ENCODE peak calls at places on chromosomes 13 and 19, in five cellular contexts. Q is PC-9, J is lower lobe of right lung, E is pancreas, O is cardiac muscle cell. C is an unnamed sample.

GRCh38 chr13:36840718-36841250 is 21.8 kb downstream of the RFXAP start:
- DNase-seq in Q (no peak), E (no peak), O (no peak), J (no peak), C (no peak)

GRCh38 chr19:35040826-35041547 is 534 bp upstream of the HPN start:
- DNase-seq in Q (no peak), J (peak; percentile 93), E (peak; percentile 94), O (peak; percentile 86), C (peak; percentile 83)

GRCh38 chr19:4151623-4152022 is 1.8 kb upstream of the CREB3L3 start:
- DNase-seq in J (no peak), O (no peak), Q (no peak), E (no peak), C (no peak)

GRCh38 chr19:5292843-5293606 is 47.6 kb downstream of the PTPRS start:
- DNase-seq in O (peak; percentile 88), E (peak; percentile 73), J (peak; percentile 54), Q (no peak), C (peak; percentile 61)

GRCh38 chr13:90696254-90696653 is 651.2 kb upstream of the MIR17HG start:
- DNase-seq in J (no peak), E (no peak), Q (no peak), O (no peak), C (no peak)

GRCh38 chr19:47231215-47232054 is 436 bp upstream of the BBC3 start:
- DNase-seq in Q (peak; percentile 64), O (peak; percentile 88), J (peak; percentile 94), E (peak; percentile 91), C (peak; percentile 89)

GRCh38 chr19:30593358-30593757 is 221.2 kb downstream of the ZNF536 start:
- DNase-seq in J (no peak), O (no peak), E (no peak), Q (no peak), C (no peak)

GRCh38 chr19:19021115-19021514 is 12.2 kb downstream of the SUGP2 start:
- DNase-seq in Q (no peak), O (no peak), J (no peak), E (no peak), C (no peak)

GRCh38 chr19:34256835-34257558 is 2.6 kb downstream of the GARRE1 start:
- DNase-seq in Q (no peak), E (no peak), J (no peak), O (no peak), C (no peak)

GRCh38 chr19:10120538-10121198 is 969 bp upstream of the EIF3G start:
- DNase-seq in J (no peak), Q (peak; percentile 44), E (no peak), O (no peak), C (no peak)

GRCh38 chr19:485583-486236 is 10.6 kb upstream of the MADCAM1 start:
- DNase-seq in Q (peak; percentile 58), O (no peak), E (peak; percentile 54), J (no peak), C (peak; percentile 84)

GRCh38 chr13:20263393-20264044 is 31.4 kb upstream of the GJB6 start:
- DNase-seq in E (no peak), O (no peak), J (no peak), Q (no peak), C (no peak)

GRCh38 chr19:35211545-35212230 is 16.9 kb downstream of the FAM187B start:
- DNase-seq in O (no peak), J (peak; percentile 70), E (no peak), Q (no peak), C (no peak)

GRCh38 chr13:79237981-79238380 is 168.1 kb downstream of the RBM26 start:
- DNase-seq in E (no peak), Q (peak; percentile 36), O (no peak), J (no peak), C (no peak)

GRCh38 chr13:98476538-98476966 is 100.4 kb downstream of the STK24 start:
- DNase-seq in E (peak; percentile 49), O (no peak), J (peak; percentile 71), Q (peak; percentile 95), C (no peak)

GRCh38 chr13:97030705-97031452 is 36.6 kb upstream of the OXGR1 start:
- DNase-seq in O (peak; percentile 36), J (no peak), E (no peak), Q (peak; percentile 66), C (no peak)
- TF ChIP-seq CTCF in O (peak; percentile 39), J (no peak), E (no peak), Q (peak; percentile 57), C (peak; percentile 43)

GRCh38 chr13:33494596-33495214 is 209.2 kb upstream of the STARD13 start:
- DNase-seq in J (no peak), E (no peak), Q (peak; percentile 42), O (no peak), C (no peak)

GRCh38 chr13:33493672-33494365 is 208.3 kb upstream of the STARD13 start:
- DNase-seq in J (no peak), E (no peak), Q (no peak), O (no peak), C (no peak)

GRCh38 chr13:33489563-33489962 is 204.0 kb upstream of the STARD13 start:
- DNase-seq in O (no peak), E (no peak), Q (no peak), J (no peak), C (no peak)

GRCh38 chr13:33487575-33488243 is 202.2 kb upstream of the STARD13 start:
- DNase-seq in Q (no peak), J (no peak), E (no peak), O (no peak), C (no peak)

DNA sequence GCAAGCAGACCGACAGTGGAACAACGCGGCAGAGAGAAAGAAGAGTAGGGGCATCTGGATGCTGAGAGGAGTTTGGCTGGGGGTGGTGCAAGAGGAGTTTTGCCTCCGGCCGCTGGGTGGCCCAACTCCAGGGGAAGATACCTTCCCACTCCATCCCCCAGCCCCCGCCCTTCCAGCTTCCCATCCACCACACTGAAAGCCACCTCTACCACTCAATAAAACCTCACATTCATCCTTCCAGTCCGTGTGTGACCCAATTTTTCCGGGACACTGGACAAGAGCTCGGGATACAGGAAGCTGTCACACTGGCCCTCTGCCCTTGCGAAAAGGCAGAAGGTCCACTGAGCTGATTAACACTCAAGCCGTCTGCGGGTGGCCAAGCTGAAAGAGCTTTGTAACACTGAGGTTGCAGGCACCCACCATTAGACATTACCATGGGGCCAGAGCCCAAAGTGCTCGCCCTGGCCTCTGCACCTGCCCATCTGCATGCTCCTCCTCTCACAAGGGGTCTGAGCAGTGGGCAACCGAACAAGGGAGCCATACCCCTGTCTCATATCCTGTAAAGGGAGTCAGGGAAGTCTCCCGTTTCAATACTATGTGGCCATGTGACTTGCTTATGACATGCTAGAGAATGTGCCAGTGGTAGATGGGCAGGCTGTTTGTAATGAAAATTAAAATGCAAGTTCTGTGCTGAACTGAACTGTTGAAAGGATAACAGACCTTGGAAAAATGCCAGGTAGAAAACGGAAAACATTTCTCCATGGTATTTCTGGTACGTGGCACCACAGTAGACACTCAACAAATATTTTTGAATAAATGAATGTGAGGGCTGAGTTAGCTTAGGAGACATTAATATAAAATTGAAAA is 205.1 kb upstream of the STARD13 start:
- DNase-seq in Q (no peak), O (no peak), E (no peak), J (no peak), C (peak; percentile 13)
- H3K27ac ChIP-seq in Q (no peak overlapping the region), O (no peak overlapping the region), E (no peak overlapping the region), J (no peak overlapping the region), C (no peak overlapping the region)

DNA sequence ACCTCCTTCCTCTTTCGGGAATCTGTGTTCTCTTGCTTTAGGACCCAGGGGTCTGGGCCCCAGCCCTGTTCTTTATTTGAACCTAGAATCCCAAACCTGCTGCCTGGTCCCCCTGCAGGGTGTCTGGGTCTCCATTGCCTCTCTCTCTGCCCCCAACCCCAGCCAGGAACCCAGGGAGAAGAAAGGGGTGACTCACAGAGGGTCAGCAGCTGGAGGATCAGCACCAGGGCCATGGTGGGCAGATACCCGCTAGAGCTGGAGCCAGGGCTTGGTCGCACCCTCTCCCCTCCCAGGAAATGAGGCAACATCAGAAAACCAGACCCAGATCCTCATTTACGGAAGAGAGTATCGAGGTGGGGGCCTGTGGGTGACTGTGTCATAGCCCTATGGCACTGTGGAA is at the start of gene OSCAR:
- DNase-seq in E (no peak), Q (no peak), J (peak; percentile 66), O (no peak), C (peak; percentile 27)
- H3K4me3 ChIP-seq in E (no peak within 1 kb of the TSS), Q (no peak within 1 kb of the TSS), J (peak within 1 kb of the TSS; percentile 41), O (no peak within 1 kb of the TSS), C (no peak within 1 kb of the TSS)

DNA sequence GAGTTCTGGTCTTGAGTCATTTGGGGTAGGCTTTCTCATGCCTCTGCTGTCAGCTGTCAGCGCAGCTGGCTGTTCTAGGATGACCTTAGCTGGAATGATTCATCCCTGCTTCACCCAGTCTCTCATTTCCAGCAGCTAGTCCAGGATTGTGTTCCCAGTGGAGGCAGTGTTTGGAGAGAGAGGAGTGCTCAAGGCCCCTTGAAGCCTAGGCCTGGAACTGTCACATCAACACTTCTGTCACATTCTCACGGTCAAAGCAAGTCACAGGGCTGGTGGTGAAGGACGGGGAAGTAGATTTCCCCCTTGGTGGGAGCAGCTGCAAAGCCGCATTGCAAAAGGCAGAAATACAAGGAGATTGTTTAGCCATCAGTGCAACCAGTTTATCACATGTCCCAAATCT is 15.2 kb downstream of the TPT1 start:
- DNase-seq in Q (peak; percentile 45), E (peak; percentile 78), J (no peak), O (peak; percentile 84), C (peak; percentile 67)
- TF ChIP-seq CTCF in Q (no peak), E (no peak), J (no peak), O (no peak), C (no peak)